ENCODE peak calls at places on chromosomes 3 and 15, in seven cellular contexts. One of them, this sample, is unnamed.

GRCh38 chr15:51322622-51323296 is 15.6 kb downstream of the CYP19A1 start:
- DNase-seq in GM23338: no peak
- DNase-seq in esophagus muscularis mucosa: no peak
- DNase-seq in HepG2: no peak
- DNase-seq in upper lobe of left lung: no peak
- DNase-seq in spleen: no peak
- DNase-seq in HCT116: no peak
- DNase-seq in this sample: peak; percentile 79

GRCh38 chr15:33448151-33448550 is 137.4 kb downstream of the RYR3 start:
- DNase-seq in GM23338: no peak
- DNase-seq in esophagus muscularis mucosa: no peak
- DNase-seq in HepG2: no peak
- DNase-seq in upper lobe of left lung: no peak
- DNase-seq in spleen: no peak
- DNase-seq in HCT116: no peak
- DNase-seq in this sample: no peak

GRCh38 chr3:161197855-161198836 is 23.0 kb upstream of the NMD3 start:
- DNase-seq in GM23338: no peak
- DNase-seq in esophagus muscularis mucosa: no peak
- DNase-seq in HepG2: no peak
- DNase-seq in upper lobe of left lung: no peak
- DNase-seq in spleen: no peak
- DNase-seq in HCT116: no peak
- DNase-seq in this sample: no peak

GRCh38 chr3:111859061-111859973 is at the start of gene PHLDB2:
- DNase-seq in GM23338: peak; percentile 93
- DNase-seq in esophagus muscularis mucosa: no peak
- DNase-seq in HepG2: peak; percentile 68
- DNase-seq in upper lobe of left lung: peak; percentile 93
- DNase-seq in spleen: peak; percentile 91
- DNase-seq in HCT116: no peak
- DNase-seq in this sample: peak; percentile 90

GRCh38 chr3:151841801-151842200 is 27.9 kb downstream of the AADAC start:
- DNase-seq in GM23338: no peak
- DNase-seq in esophagus muscularis mucosa: no peak
- DNase-seq in HepG2: no peak
- DNase-seq in upper lobe of left lung: no peak
- DNase-seq in spleen: no peak
- DNase-seq in HCT116: no peak
- DNase-seq in this sample: no peak

GRCh38 chr15:42364529-42364928 is 5.2 kb downstream of the CAPN3 start:
- DNase-seq in GM23338: no peak
- DNase-seq in esophagus muscularis mucosa: no peak
- DNase-seq in HepG2: no peak
- DNase-seq in upper lobe of left lung: no peak
- DNase-seq in spleen: no peak
- DNase-seq in HCT116: no peak
- DNase-seq in this sample: no peak

GRCh38 chr3:62248831-62249776 is 124.2 kb downstream of the FEZF2 start:
- DNase-seq in GM23338: peak; percentile 28
- DNase-seq in esophagus muscularis mucosa: no peak
- DNase-seq in HepG2: no peak
- DNase-seq in upper lobe of left lung: no peak
- DNase-seq in spleen: no peak
- DNase-seq in HCT116: no peak
- DNase-seq in this sample: no peak

GRCh38 chr15:52020253-52021085 is 1.4 kb downstream of the MAPK6 start:
- DNase-seq in GM23338: no peak
- DNase-seq in esophagus muscularis mucosa: no peak
- DNase-seq in HepG2: no peak
- DNase-seq in upper lobe of left lung: no peak
- DNase-seq in spleen: no peak
- DNase-seq in HCT116: no peak
- DNase-seq in this sample: no peak

GRCh38 chr3:56960234-56960917 is 100.1 kb upstream of the SPATA12 start:
- DNase-seq in GM23338: no peak
- DNase-seq in esophagus muscularis mucosa: no peak
- DNase-seq in HepG2: no peak
- DNase-seq in upper lobe of left lung: no peak
- DNase-seq in spleen: no peak
- DNase-seq in HCT116: no peak
- DNase-seq in this sample: no peak

GRCh38 chr3:8658326-8659212 is 14.0 kb upstream of the SSUH2 start:
- DNase-seq in GM23338: no peak
- DNase-seq in esophagus muscularis mucosa: no peak
- DNase-seq in HepG2: peak; percentile 93
- DNase-seq in upper lobe of left lung: peak; percentile 84
- DNase-seq in spleen: peak; percentile 71
- DNase-seq in HCT116: no peak
- DNase-seq in this sample: no peak

GRCh38 chr3:73602171-73602570 is 22.6 kb downstream of the PDZRN3 start:
- DNase-seq in GM23338: no peak
- DNase-seq in esophagus muscularis mucosa: no peak
- DNase-seq in HepG2: no peak
- DNase-seq in upper lobe of left lung: no peak
- DNase-seq in spleen: no peak
- DNase-seq in HCT116: no peak
- DNase-seq in this sample: no peak

GRCh38 chr3:196388946-196389345 is 43.3 kb downstream of the UBXN7 start:
- DNase-seq in GM23338: no peak
- DNase-seq in esophagus muscularis mucosa: no peak
- DNase-seq in HepG2: no peak
- DNase-seq in upper lobe of left lung: no peak
- DNase-seq in spleen: no peak
- DNase-seq in HCT116: no peak
- DNase-seq in this sample: no peak

GRCh38 chr3:106339551-106339950 is 470.7 kb upstream of the CBLB start:
- DNase-seq in GM23338: no peak
- DNase-seq in esophagus muscularis mucosa: no peak
- DNase-seq in HepG2: no peak
- DNase-seq in upper lobe of left lung: no peak
- DNase-seq in spleen: no peak
- DNase-seq in HCT116: no peak
- DNase-seq in this sample: no peak

GRCh38 chr15:63498815-63499549 is 5.4 kb upstream of the USP3 start:
- DNase-seq in GM23338: no peak
- DNase-seq in esophagus muscularis mucosa: no peak
- DNase-seq in HepG2: no peak
- DNase-seq in upper lobe of left lung: no peak
- DNase-seq in spleen: peak; percentile 81
- DNase-seq in HCT116: no peak
- DNase-seq in this sample: no peak

GRCh38 chr15:42012937-42013482 is 7.8 kb downstream of the PLA2G4E start:
- DNase-seq in GM23338: no peak
- DNase-seq in esophagus muscularis mucosa: no peak
- DNase-seq in HepG2: no peak
- DNase-seq in upper lobe of left lung: peak; percentile 13
- DNase-seq in spleen: no peak
- DNase-seq in HCT116: no peak
- DNase-seq in this sample: no peak

GRCh38 chr3:32703491-32703968 is 18.5 kb downstream of the CNOT10 start:
- DNase-seq in GM23338: no peak
- DNase-seq in esophagus muscularis mucosa: no peak
- DNase-seq in HepG2: peak; percentile 80
- DNase-seq in upper lobe of left lung: no peak
- DNase-seq in spleen: no peak
- DNase-seq in HCT116: no peak
- DNase-seq in this sample: no peak

GRCh38 chr3:48655586-48655985 is 7.1 kb downstream of the CELSR3 start:
- DNase-seq in GM23338: no peak
- DNase-seq in esophagus muscularis mucosa: no peak
- DNase-seq in HepG2: no peak
- DNase-seq in upper lobe of left lung: no peak
- DNase-seq in spleen: peak; percentile 90
- DNase-seq in HCT116: no peak
- DNase-seq in this sample: no peak

GRCh38 chr3:130779031-130779430 is 32.4 kb upstream of the PIK3R4 start:
- DNase-seq in GM23338: no peak
- DNase-seq in esophagus muscularis mucosa: no peak
- DNase-seq in HepG2: no peak
- DNase-seq in upper lobe of left lung: no peak
- DNase-seq in spleen: no peak
- DNase-seq in HCT116: no peak
- DNase-seq in this sample: no peak

GRCh38 chr3:177470200-177470941 is 273.1 kb upstream of the TBL1XR1 start:
- DNase-seq in GM23338: no peak
- DNase-seq in esophagus muscularis mucosa: no peak
- DNase-seq in HepG2: no peak
- DNase-seq in upper lobe of left lung: no peak
- DNase-seq in spleen: no peak
- DNase-seq in HCT116: no peak
- DNase-seq in this sample: no peak

GRCh38 chr15:98581715-98582114 is 66.6 kb upstream of the IGF1R start:
- DNase-seq in GM23338: peak; percentile 72
- DNase-seq in esophagus muscularis mucosa: no peak
- DNase-seq in HepG2: no peak
- DNase-seq in upper lobe of left lung: no peak
- DNase-seq in spleen: no peak
- DNase-seq in HCT116: no peak
- DNase-seq in this sample: no peak
- TF ChIP-seq CTCF in GM23338: peak; percentile 41
- TF ChIP-seq CTCF in esophagus muscularis mucosa: no peak
- TF ChIP-seq CTCF in HepG2: no peak
- TF ChIP-seq CTCF in upper lobe of left lung: no peak
- TF ChIP-seq CTCF in spleen: no peak
- TF ChIP-seq CTCF in HCT116: peak; percentile 9
- TF ChIP-seq CTCF in this sample: no peak

DNA sequence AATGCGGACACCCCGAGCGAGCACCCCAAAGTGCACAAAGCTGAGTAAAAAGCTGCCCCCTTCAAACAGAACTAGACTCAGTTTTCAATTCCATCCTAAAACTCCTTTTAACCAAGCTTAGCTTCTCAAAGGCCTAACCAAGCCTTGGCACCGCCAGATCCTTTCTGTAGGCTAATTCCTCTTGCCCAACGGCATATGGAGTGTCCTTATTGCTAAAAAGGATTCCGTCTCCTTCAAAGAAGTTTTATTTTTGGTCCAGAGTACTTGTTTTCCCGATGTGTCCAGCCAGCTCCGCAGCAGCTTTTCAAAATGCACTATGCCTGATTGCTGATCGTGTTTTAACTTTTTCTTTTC is 5.3 kb downstream of the BHLHE40 start:
- DNase-seq in GM23338: no peak
- DNase-seq in esophagus muscularis mucosa: no peak
- DNase-seq in HepG2: no peak
- DNase-seq in upper lobe of left lung: no peak
- DNase-seq in spleen: no peak
- DNase-seq in HCT116: no peak
- DNase-seq in this sample: no peak
- H3K4me1 ChIP-seq in GM23338: peaks cover 20% of the 10 kb centered on the region
- H3K4me1 ChIP-seq in esophagus muscularis mucosa: peaks cover 82% of the 10 kb centered on the region
- H3K4me1 ChIP-seq in HepG2: peaks cover 63% of the 10 kb centered on the region
- H3K4me1 ChIP-seq in upper lobe of left lung: peaks cover 73% of the 10 kb centered on the region
- H3K4me1 ChIP-seq in spleen: peaks cover 100% of the 10 kb centered on the region
- H3K4me1 ChIP-seq in HCT116: peaks cover 92% of the 10 kb centered on the region
- H3K4me1 ChIP-seq in this sample: peaks cover 90% of the 10 kb centered on the region

GRCh38 chr3:150372320-150373118 is 35.6 kb upstream of the TSC22D2 start:
- DNase-seq in GM23338: no peak
- DNase-seq in esophagus muscularis mucosa: no peak
- DNase-seq in HepG2: peak; percentile 79
- DNase-seq in upper lobe of left lung: no peak
- DNase-seq in spleen: no peak
- DNase-seq in HCT116: no peak
- DNase-seq in this sample: no peak
- TF ChIP-seq POLR2AphosphoS5 in GM23338: no peak
- TF ChIP-seq POLR2AphosphoS5 in esophagus muscularis mucosa: no peak
- TF ChIP-seq POLR2AphosphoS5 in HepG2: no peak
- TF ChIP-seq POLR2AphosphoS5 in upper lobe of left lung: no peak
- TF ChIP-seq POLR2AphosphoS5 in spleen: no peak
- TF ChIP-seq POLR2AphosphoS5 in HCT116: no peak
- TF ChIP-seq POLR2AphosphoS5 in this sample: no peak

DNA sequence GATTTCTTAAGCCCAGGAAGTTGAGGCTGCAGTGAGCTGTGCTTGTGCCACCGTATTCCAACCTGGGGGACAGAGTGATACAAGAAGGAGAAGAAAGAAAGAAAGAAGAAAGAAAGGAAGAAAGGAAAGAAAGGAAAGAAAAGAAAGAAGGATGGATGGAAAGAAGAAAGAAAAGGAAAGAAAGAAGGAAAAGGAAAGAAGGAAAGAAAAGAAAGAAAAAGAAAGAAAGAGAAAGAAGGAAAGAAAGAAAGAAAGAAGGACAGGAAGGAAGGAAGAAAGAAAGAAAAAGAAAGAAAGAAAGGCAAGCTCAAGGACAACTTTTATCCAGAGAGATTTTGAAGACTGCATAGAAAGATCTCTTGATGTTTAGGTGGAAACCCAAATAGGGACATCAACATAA is 120.7 kb downstream of the GMNC start:
- DNase-seq in GM23338: no peak
- DNase-seq in esophagus muscularis mucosa: no peak
- DNase-seq in HepG2: no peak
- DNase-seq in upper lobe of left lung: no peak
- DNase-seq in spleen: no peak
- DNase-seq in HCT116: no peak
- DNase-seq in this sample: no peak
- TF ChIP-seq CTCF in GM23338: no peak
- TF ChIP-seq CTCF in esophagus muscularis mucosa: no peak
- TF ChIP-seq CTCF in HepG2: no peak
- TF ChIP-seq CTCF in upper lobe of left lung: no peak
- TF ChIP-seq CTCF in spleen: no peak
- TF ChIP-seq CTCF in HCT116: no peak
- TF ChIP-seq CTCF in this sample: no peak

GRCh38 chr3:120450261-120450913 is 405 bp downstream of the FSTL1 start:
- DNase-seq in GM23338: peak; percentile 63
- DNase-seq in esophagus muscularis mucosa: no peak
- DNase-seq in HepG2: no peak
- DNase-seq in upper lobe of left lung: peak; percentile 91
- DNase-seq in spleen: peak; percentile 81
- DNase-seq in HCT116: no peak
- DNase-seq in this sample: peak; percentile 66
- H3K4me1 ChIP-seq in GM23338: peaks cover 37% of the 10 kb centered on the region
- H3K4me1 ChIP-seq in esophagus muscularis mucosa: peaks cover 51% of the 10 kb centered on the region
- H3K4me1 ChIP-seq in HepG2: peaks cover 7% of the 10 kb centered on the region
- H3K4me1 ChIP-seq in upper lobe of left lung: peaks cover 5% of the 10 kb centered on the region
- H3K4me1 ChIP-seq in spleen: peaks cover 25% of the 10 kb centered on the region
- H3K4me1 ChIP-seq in HCT116: peaks cover 16% of the 10 kb centered on the region
- H3K4me1 ChIP-seq in this sample: peaks cover 38% of the 10 kb centered on the region

DNA sequence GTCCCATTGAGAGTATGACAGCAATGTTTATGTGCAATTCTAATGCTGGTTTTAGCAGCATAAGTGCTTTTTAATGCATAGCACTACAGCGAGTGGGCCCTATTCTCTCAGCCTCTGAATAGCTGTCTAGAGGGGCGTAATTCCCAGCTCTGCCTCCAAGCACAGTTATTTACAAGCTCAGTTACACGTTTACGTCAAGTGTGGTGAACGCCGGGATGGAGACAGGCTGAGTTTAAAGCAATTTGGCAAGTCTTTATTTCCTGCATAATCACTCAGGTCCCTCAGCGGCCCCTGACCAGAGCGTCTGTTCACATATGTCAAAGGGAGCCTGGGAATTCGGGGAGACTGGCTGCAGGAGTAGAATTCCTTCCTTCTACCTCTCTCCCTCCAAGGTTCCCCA is 43.9 kb downstream of the SOX14 start:
- DNase-seq in GM23338: peak; percentile 34
- DNase-seq in esophagus muscularis mucosa: no peak
- DNase-seq in HepG2: no peak
- DNase-seq in upper lobe of left lung: no peak
- DNase-seq in spleen: no peak
- DNase-seq in HCT116: no peak
- DNase-seq in this sample: no peak
- TF ChIP-seq POLR2AphosphoS5 in GM23338: no peak
- TF ChIP-seq POLR2AphosphoS5 in esophagus muscularis mucosa: no peak
- TF ChIP-seq POLR2AphosphoS5 in HepG2: no peak
- TF ChIP-seq POLR2AphosphoS5 in upper lobe of left lung: no peak
- TF ChIP-seq POLR2AphosphoS5 in spleen: no peak
- TF ChIP-seq POLR2AphosphoS5 in HCT116: no peak
- TF ChIP-seq POLR2AphosphoS5 in this sample: no peak

GRCh38 chr15:99981223-99981647 is 248.0 kb upstream of the LYSMD4 start:
- DNase-seq in GM23338: peak; percentile 37
- DNase-seq in esophagus muscularis mucosa: no peak
- DNase-seq in HepG2: no peak
- DNase-seq in upper lobe of left lung: no peak
- DNase-seq in spleen: no peak
- DNase-seq in HCT116: no peak
- DNase-seq in this sample: no peak
- TF ChIP-seq CTCF in GM23338: peak; percentile 73
- TF ChIP-seq CTCF in esophagus muscularis mucosa: no peak
- TF ChIP-seq CTCF in HepG2: peak; percentile 19
- TF ChIP-seq CTCF in upper lobe of left lung: no peak
- TF ChIP-seq CTCF in spleen: no peak
- TF ChIP-seq CTCF in HCT116: peak; percentile 30
- TF ChIP-seq CTCF in this sample: no peak